ENCODE peak calls at places on chromosomes 12 and 14, in six cellular contexts. One of them, this sample, is unnamed. For H3K4me1, the result is how much of the 10 kb centered on the place peaks cover.

GRCh38 chr14:88321692-88322504 is 1.2 kb downstream of the KCNK10 start:
- DNase-seq in colonic mucosa: no peak
- DNase-seq in vagina: no peak
- DNase-seq in neuronal stem cell: no peak
- DNase-seq in breast epithelium: no peak
- DNase-seq in prostate gland: no peak
- DNase-seq in this sample: no peak

GRCh38 chr14:54278665-54279295 is 118.0 kb upstream of the CDKN3 start:
- DNase-seq in neuronal stem cell: no peak
- DNase-seq in prostate gland: no peak
- DNase-seq in vagina: no peak
- DNase-seq in breast epithelium: no peak
- DNase-seq in colonic mucosa: no peak
- DNase-seq in this sample: no peak

GRCh38 chr14:35766700-35767082 is 42.4 kb downstream of the RALGAPA1 start:
- DNase-seq in neuronal stem cell: no peak
- DNase-seq in vagina: no peak
- DNase-seq in breast epithelium: no peak
- DNase-seq in prostate gland: no peak
- DNase-seq in colonic mucosa: no peak
- DNase-seq in this sample: no peak

GRCh38 chr12:104485651-104486341 is 29.0 kb downstream of the CHST11 start:
- DNase-seq in prostate gland: no peak
- DNase-seq in vagina: no peak
- DNase-seq in neuronal stem cell: no peak
- DNase-seq in colonic mucosa: no peak
- DNase-seq in breast epithelium: no peak
- DNase-seq in this sample: no peak

GRCh38 chr14:29664515-29664914 is 263.1 kb downstream of the PRKD1 start:
- DNase-seq in breast epithelium: no peak
- DNase-seq in neuronal stem cell: no peak
- DNase-seq in colonic mucosa: no peak
- DNase-seq in vagina: no peak
- DNase-seq in prostate gland: no peak
- DNase-seq in this sample: no peak

GRCh38 chr14:77902806-77903205 is 102.9 kb downstream of the ADCK1 start:
- DNase-seq in breast epithelium: no peak
- DNase-seq in neuronal stem cell: no peak
- DNase-seq in vagina: no peak
- DNase-seq in prostate gland: no peak
- DNase-seq in colonic mucosa: no peak
- DNase-seq in this sample: no peak

GRCh38 chr12:111444314-111444705 is 38.6 kb downstream of the SH2B3 start:
- DNase-seq in breast epithelium: no peak
- DNase-seq in prostate gland: no peak
- DNase-seq in neuronal stem cell: no peak
- DNase-seq in colonic mucosa: no peak
- DNase-seq in vagina: peak
- DNase-seq in this sample: peak

GRCh38 chr12:54937376-54937775 is 47.2 kb downstream of the TESPA1 start:
- DNase-seq in breast epithelium: no peak
- DNase-seq in prostate gland: no peak
- DNase-seq in colonic mucosa: no peak
- DNase-seq in neuronal stem cell: no peak
- DNase-seq in vagina: no peak
- DNase-seq in this sample: no peak

GRCh38 chr14:106831322-106831720 is 1304.9 kb downstream of the TMEM121 start:
- DNase-seq in vagina: peak
- DNase-seq in breast epithelium: no peak
- DNase-seq in neuronal stem cell: no peak
- DNase-seq in prostate gland: no peak
- DNase-seq in colonic mucosa: no peak
- DNase-seq in this sample: no peak

GRCh38 chr14:74856366-74856765 is 19.6 kb downstream of the PROX2 start:
- DNase-seq in neuronal stem cell: no peak
- DNase-seq in prostate gland: no peak
- DNase-seq in colonic mucosa: no peak
- DNase-seq in breast epithelium: no peak
- DNase-seq in vagina: no peak
- DNase-seq in this sample: no peak

GRCh38 chr14:70254476-70254961 is 65.8 kb upstream of the SLC8A3 start:
- DNase-seq in prostate gland: peak
- DNase-seq in vagina: no peak
- DNase-seq in neuronal stem cell: peak
- DNase-seq in breast epithelium: peak
- DNase-seq in colonic mucosa: peak
- DNase-seq in this sample: no peak

GRCh38 chr14:71931492-71932228 is 569 bp upstream of the RGS6 start:
- DNase-seq in colonic mucosa: no peak
- DNase-seq in breast epithelium: no peak
- DNase-seq in neuronal stem cell: peak
- DNase-seq in prostate gland: no peak
- DNase-seq in vagina: no peak
- DNase-seq in this sample: no peak

GRCh38 chr14:80959448-80960006 is 4.1 kb downstream of the TSHR start:
- DNase-seq in neuronal stem cell: no peak
- DNase-seq in prostate gland: no peak
- DNase-seq in breast epithelium: no peak
- DNase-seq in colonic mucosa: peak
- DNase-seq in vagina: no peak
- DNase-seq in this sample: no peak

GRCh38 chr12:49288412-49288853 is 6.5 kb upstream of the PRPH start:
- DNase-seq in breast epithelium: peak
- DNase-seq in prostate gland: peak
- DNase-seq in neuronal stem cell: no peak
- DNase-seq in vagina: no peak
- DNase-seq in colonic mucosa: peak
- DNase-seq in this sample: no peak

GRCh38 chr12:117333331-117334000 is 28.0 kb downstream of the NOS1 start:
- DNase-seq in breast epithelium: no peak
- DNase-seq in neuronal stem cell: peak
- DNase-seq in colonic mucosa: no peak
- DNase-seq in vagina: no peak
- DNase-seq in prostate gland: no peak
- DNase-seq in this sample: no peak

GRCh38 chr14:98931126-98931525 is 340.9 kb downstream of the BCL11B start:
- DNase-seq in colonic mucosa: no peak
- DNase-seq in neuronal stem cell: no peak
- DNase-seq in prostate gland: no peak
- DNase-seq in breast epithelium: no peak
- DNase-seq in vagina: no peak
- DNase-seq in this sample: no peak

GRCh38 chr12:58008658-58009057 is 67.3 kb downstream of the ATP23 start:
- DNase-seq in breast epithelium: no peak
- DNase-seq in vagina: no peak
- DNase-seq in colonic mucosa: no peak
- DNase-seq in neuronal stem cell: no peak
- DNase-seq in prostate gland: no peak
- DNase-seq in this sample: no peak

GRCh38 chr14:85533821-85534271 is 3.9 kb downstream of the FLRT2 start:
- DNase-seq in colonic mucosa: no peak
- DNase-seq in breast epithelium: no peak
- DNase-seq in prostate gland: no peak
- DNase-seq in neuronal stem cell: no peak
- DNase-seq in vagina: no peak
- DNase-seq in this sample: peak

GRCh38 chr12:68259318-68259940 is 6.0 kb upstream of the IL22 start:
- DNase-seq in colonic mucosa: no peak
- DNase-seq in vagina: no peak
- DNase-seq in neuronal stem cell: no peak
- DNase-seq in prostate gland: no peak
- DNase-seq in breast epithelium: no peak
- DNase-seq in this sample: peak

GRCh38 chr12:50845021-50845647 is 2.4 kb downstream of the TMPRSS12 start:
- DNase-seq in colonic mucosa: no peak
- DNase-seq in breast epithelium: no peak
- DNase-seq in prostate gland: no peak
- DNase-seq in vagina: no peak
- DNase-seq in neuronal stem cell: no peak
- DNase-seq in this sample: no peak

DNA sequence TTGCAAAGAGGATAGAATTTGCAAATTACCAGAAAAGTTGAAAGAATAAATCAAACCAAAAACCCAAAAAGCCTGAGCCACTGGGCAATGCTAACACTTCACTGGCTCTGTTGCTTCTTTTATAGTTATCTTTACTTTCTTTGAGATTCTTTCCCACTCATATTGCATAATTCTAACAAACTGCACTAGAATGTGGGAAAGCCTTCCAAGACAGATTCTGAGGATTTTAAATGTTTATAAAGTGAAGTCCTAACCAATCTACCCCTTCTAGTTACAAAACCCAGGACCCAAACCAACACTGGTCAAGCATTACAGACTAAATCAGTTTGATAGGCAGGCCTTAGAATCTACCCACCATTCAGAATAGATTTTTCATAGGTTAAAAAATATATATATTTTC is 150.9 kb downstream of the MED13L start:
- DNase-seq in neuronal stem cell: no peak
- DNase-seq in vagina: no peak
- DNase-seq in breast epithelium: no peak
- DNase-seq in colonic mucosa: no peak
- DNase-seq in prostate gland: no peak
- DNase-seq in this sample: peak
- H3K4me1 ChIP-seq in neuronal stem cell: under half
- H3K4me1 ChIP-seq in vagina: half or more
- H3K4me1 ChIP-seq in breast epithelium: under half
- H3K4me1 ChIP-seq in colonic mucosa: under half
- H3K4me1 ChIP-seq in prostate gland: under half
- H3K4me1 ChIP-seq in this sample: half or more

DNA sequence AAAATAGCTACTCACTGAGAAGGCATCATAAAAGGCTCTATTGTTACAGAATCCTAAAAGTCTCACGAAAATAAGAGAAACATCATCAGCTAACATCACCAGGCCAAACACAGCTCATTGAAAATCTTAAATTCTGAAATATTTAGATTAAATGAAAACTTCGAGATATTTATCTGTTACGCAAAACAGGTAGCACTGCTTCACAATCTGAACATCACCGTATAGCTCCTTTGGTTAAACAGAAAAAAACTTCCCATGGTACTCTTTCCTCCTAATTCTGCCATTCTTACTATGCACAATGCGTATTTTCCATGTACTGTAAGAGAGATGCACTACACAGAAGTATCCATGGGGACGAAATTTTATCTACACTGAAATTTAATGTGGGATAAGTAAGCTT is 2.1 kb downstream of the SGPP1 start:
- DNase-seq in vagina: no peak
- DNase-seq in prostate gland: no peak
- DNase-seq in neuronal stem cell: no peak
- DNase-seq in colonic mucosa: no peak
- DNase-seq in breast epithelium: no peak
- DNase-seq in this sample: peak
- H3K27ac ChIP-seq in vagina: no peak
- H3K27ac ChIP-seq in prostate gland: no peak
- H3K27ac ChIP-seq in neuronal stem cell: no peak
- H3K27ac ChIP-seq in colonic mucosa: no peak
- H3K27ac ChIP-seq in breast epithelium: no peak
- H3K27ac ChIP-seq in this sample: no peak

GRCh38 chr14:93109572-93110481 is 5.9 kb downstream of the ITPK1 start:
- DNase-seq in neuronal stem cell: no peak
- DNase-seq in prostate gland: no peak
- DNase-seq in breast epithelium: no peak
- DNase-seq in colonic mucosa: no peak
- DNase-seq in vagina: no peak
- DNase-seq in this sample: no peak
- H3K4me1 ChIP-seq in neuronal stem cell: under half
- H3K4me1 ChIP-seq in prostate gland: under half
- H3K4me1 ChIP-seq in breast epithelium: under half
- H3K4me1 ChIP-seq in colonic mucosa: under half
- H3K4me1 ChIP-seq in vagina: half or more
- H3K4me1 ChIP-seq in this sample: under half

GRCh38 chr12:53603804-53604203 is 22.4 kb downstream of the ATF7 start:
- DNase-seq in colonic mucosa: no peak
- DNase-seq in neuronal stem cell: no peak
- DNase-seq in breast epithelium: no peak
- DNase-seq in prostate gland: no peak
- DNase-seq in vagina: no peak
- DNase-seq in this sample: no peak
- H3K27ac ChIP-seq in colonic mucosa: no peak
- H3K27ac ChIP-seq in neuronal stem cell: no peak
- H3K27ac ChIP-seq in breast epithelium: peak
- H3K27ac ChIP-seq in prostate gland: no peak
- H3K27ac ChIP-seq in vagina: no peak
- H3K27ac ChIP-seq in this sample: no peak

GRCh38 chr14:92651793-92652382 is 96.5 kb downstream of the LGMN start:
- DNase-seq in neuronal stem cell: no peak
- DNase-seq in colonic mucosa: peak
- DNase-seq in prostate gland: no peak
- DNase-seq in vagina: no peak
- DNase-seq in breast epithelium: no peak
- DNase-seq in this sample: no peak

GRCh38 chr14:92651106-92651792 is 97.2 kb downstream of the LGMN start:
- DNase-seq in breast epithelium: no peak
- DNase-seq in colonic mucosa: peak
- DNase-seq in prostate gland: no peak
- DNase-seq in vagina: no peak
- DNase-seq in neuronal stem cell: no peak
- DNase-seq in this sample: no peak

GRCh38 chr14:92649066-92649465 is 99.4 kb downstream of the LGMN start:
- DNase-seq in vagina: no peak
- DNase-seq in colonic mucosa: no peak
- DNase-seq in breast epithelium: no peak
- DNase-seq in prostate gland: no peak
- DNase-seq in neuronal stem cell: no peak
- DNase-seq in this sample: no peak

GRCh38 chr14:92650581-92651105 is 97.8 kb downstream of the LGMN start:
- DNase-seq in prostate gland: no peak
- DNase-seq in neuronal stem cell: no peak
- DNase-seq in breast epithelium: no peak
- DNase-seq in colonic mucosa: no peak
- DNase-seq in vagina: no peak
- DNase-seq in this sample: no peak

GRCh38 chr14:92649934-92650545 is 98.4 kb downstream of the LGMN start:
- DNase-seq in vagina: no peak
- DNase-seq in breast epithelium: peak
- DNase-seq in colonic mucosa: no peak
- DNase-seq in prostate gland: peak
- DNase-seq in neuronal stem cell: no peak
- DNase-seq in this sample: peak
- H3K4me1 ChIP-seq in vagina: half or more
- H3K4me1 ChIP-seq in breast epithelium: under half
- H3K4me1 ChIP-seq in colonic mucosa: under half
- H3K4me1 ChIP-seq in prostate gland: under half
- H3K4me1 ChIP-seq in neuronal stem cell: under half
- H3K4me1 ChIP-seq in this sample: half or more

GRCh38 chr12:108641446-108642268 is 8.0 kb upstream of the SELPLG start:
- DNase-seq in neuronal stem cell: no peak
- DNase-seq in prostate gland: no peak
- DNase-seq in breast epithelium: no peak
- DNase-seq in vagina: no peak
- DNase-seq in colonic mucosa: no peak
- DNase-seq in this sample: no peak
- H3K27ac ChIP-seq in neuronal stem cell: no peak
- H3K27ac ChIP-seq in prostate gland: no peak
- H3K27ac ChIP-seq in breast epithelium: no peak
- H3K27ac ChIP-seq in vagina: no peak
- H3K27ac ChIP-seq in colonic mucosa: no peak
- H3K27ac ChIP-seq in this sample: no peak

GRCh38 chr14:104805941-104806624 is 5.2 kb downstream of the ZBTB42 start:
- DNase-seq in breast epithelium: no peak
- DNase-seq in neuronal stem cell: no peak
- DNase-seq in colonic mucosa: no peak
- DNase-seq in vagina: no peak
- DNase-seq in prostate gland: no peak
- DNase-seq in this sample: peak
- H3K4me1 ChIP-seq in breast epithelium: under half
- H3K4me1 ChIP-seq in neuronal stem cell: under half
- H3K4me1 ChIP-seq in colonic mucosa: under half
- H3K4me1 ChIP-seq in vagina: under half
- H3K4me1 ChIP-seq in prostate gland: under half
- H3K4me1 ChIP-seq in this sample: under half